ENCODE peak calls at places on chromosomes 1 and 21, in five cellular contexts. U is ovary, B is tibial nerve, G is uterus, T is lung. R is an unnamed sample.

GRCh38 chr21:33975548-33976081 is 60.0 kb upstream of the ATP5PO start:
- DNase-seq in U (no peak), B (no peak), G (no peak), T (no peak), R (peak)

GRCh38 chr1:102045752-102046151 is 49.0 kb upstream of the OLFM3 start:
- DNase-seq in U (no peak), B (no peak), G (no peak), T (peak), R (no peak)

GRCh38 chr1:77406661-77407060 is 124.8 kb downstream of the AK5 start:
- DNase-seq in U (no peak), B (no peak), G (no peak), T (no peak), R (no peak)

GRCh38 chr1:220430059-220430458 is 97.9 kb upstream of the MARK1 start:
- DNase-seq in U (no peak), B (no peak), G (no peak), T (no peak), R (no peak)

GRCh38 chr1:188782220-188782841 is 1695.3 kb downstream of the BRINP3 start:
- DNase-seq in U (no peak), B (no peak), G (no peak), T (no peak), R (no peak)

GRCh38 chr1:218394416-218394815 is 49.3 kb downstream of the TGFB2 start:
- DNase-seq in U (no peak), B (no peak), G (no peak), T (no peak), R (no peak)

GRCh38 chr1:248824701-248825100 is 1.0 kb downstream of the SH3BP5L start:
- DNase-seq in U (no peak), B (no peak), G (no peak), T (no peak), R (no peak)

GRCh38 chr1:207626972-207627337 is 18.0 kb upstream of the CR1L start:
- DNase-seq in U (no peak), B (no peak), G (no peak), T (no peak), R (no peak)

GRCh38 chr1:206029484-206029883 is 5.8 kb upstream of the CTSE start:
- DNase-seq in U (peak), B (peak), G (peak), T (peak), R (peak)

GRCh38 chr21:42127164-42128125 is 56.3 kb downstream of the UMODL1 start:
- DNase-seq in U (no peak), B (no peak), G (no peak), T (no peak), R (no peak)

GRCh38 chr1:155379180-155379876 is 58.6 kb downstream of the RUSC1 start:
- DNase-seq in U (no peak), B (no peak), G (no peak), T (no peak), R (no peak)

GRCh38 chr1:169570172-169570574 is 16.1 kb downstream of the F5 start:
- DNase-seq in U (no peak), B (no peak), G (no peak), T (no peak), R (no peak)

GRCh38 chr1:185939142-185939541 is 205.0 kb downstream of the HMCN1 start:
- DNase-seq in U (no peak), B (no peak), G (no peak), T (no peak), R (peak)

GRCh38 chr1:92709738-92710137 is 75.2 kb downstream of the EVI5 start:
- DNase-seq in U (no peak), B (no peak), G (no peak), T (no peak), R (peak)

GRCh38 chr1:155192346-155193274 is 15.1 kb downstream of the THBS3 start:
- DNase-seq in U (no peak), B (no peak), G (peak), T (peak), R (peak)

GRCh38 chr21:33205476-33205875 is 24.3 kb upstream of the IFNAR2 start:
- DNase-seq in U (no peak), B (no peak), G (no peak), T (peak), R (peak)

GRCh38 chr1:61299468-61299867 is 217.1 kb downstream of the NFIA start:
- DNase-seq in U (no peak), B (no peak), G (no peak), T (no peak), R (no peak)

GRCh38 chr1:226652613-226653012 is 86.5 kb downstream of the ITPKB start:
- DNase-seq in U (no peak), B (no peak), G (no peak), T (no peak), R (no peak)

GRCh38 chr1:98172578-98172977 is 251.7 kb upstream of the DPYD start:
- DNase-seq in U (no peak), B (no peak), G (no peak), T (no peak), R (no peak)

GRCh38 chr1:153790282-153790995 is 15.2 kb downstream of the SLC27A3 start:
- DNase-seq in U (peak), B (peak), G (peak), T (peak), R (no peak)

GRCh38 chr21:43703068-43703880 is 15.7 kb upstream of the PDXK start:
- DNase-seq in U (peak), B (no peak), G (no peak), T (no peak), R (no peak)

GRCh38 chr1:241077386-241078147 is 279.4 kb downstream of the RGS7 start:
- DNase-seq in U (no peak), B (no peak), G (no peak), T (no peak), R (no peak)

GRCh38 chr1:99051611-99052283 is 47.1 kb upstream of the PLPPR5 start:
- DNase-seq in U (no peak), B (no peak), G (no peak), T (no peak), R (no peak)

GRCh38 chr1:115429242-115429641 is 91.2 kb upstream of the NGF start:
- DNase-seq in U (no peak), B (no peak), G (no peak), T (no peak), R (no peak)

GRCh38 chr21:15098908-15099307 is 34.1 kb upstream of the NRIP1 start:
- DNase-seq in U (no peak), B (no peak), G (no peak), T (no peak), R (no peak)

GRCh38 chr21:15097580-15097979 is 32.8 kb upstream of the NRIP1 start:
- DNase-seq in U (no peak), B (no peak), G (no peak), T (no peak), R (no peak)

GRCh38 chr21:15093216-15093615 is 28.4 kb upstream of the NRIP1 start:
- DNase-seq in U (no peak), B (no peak), G (no peak), T (no peak), R (no peak)

GRCh38 chr21:15094706-15095105 is 29.9 kb upstream of the NRIP1 start:
- DNase-seq in U (no peak), B (no peak), G (no peak), T (no peak), R (no peak)

GRCh38 chr21:15096146-15096545 is 31.3 kb upstream of the NRIP1 start:
- DNase-seq in U (no peak), B (no peak), G (no peak), T (no peak), R (no peak)
- H3K4me3 ChIP-seq in U (no peak), B (no peak), G (no peak), T (no peak), R (no peak)

GRCh38 chr1:145963218-145964019 is 956 bp downstream of the ANKRD34A start:
- DNase-seq in U (no peak), B (no peak), G (no peak), T (no peak), R (peak)
- H3K4me3 ChIP-seq in U (peak), B (peak), G (peak), T (no peak), R (peak)

DNA sequence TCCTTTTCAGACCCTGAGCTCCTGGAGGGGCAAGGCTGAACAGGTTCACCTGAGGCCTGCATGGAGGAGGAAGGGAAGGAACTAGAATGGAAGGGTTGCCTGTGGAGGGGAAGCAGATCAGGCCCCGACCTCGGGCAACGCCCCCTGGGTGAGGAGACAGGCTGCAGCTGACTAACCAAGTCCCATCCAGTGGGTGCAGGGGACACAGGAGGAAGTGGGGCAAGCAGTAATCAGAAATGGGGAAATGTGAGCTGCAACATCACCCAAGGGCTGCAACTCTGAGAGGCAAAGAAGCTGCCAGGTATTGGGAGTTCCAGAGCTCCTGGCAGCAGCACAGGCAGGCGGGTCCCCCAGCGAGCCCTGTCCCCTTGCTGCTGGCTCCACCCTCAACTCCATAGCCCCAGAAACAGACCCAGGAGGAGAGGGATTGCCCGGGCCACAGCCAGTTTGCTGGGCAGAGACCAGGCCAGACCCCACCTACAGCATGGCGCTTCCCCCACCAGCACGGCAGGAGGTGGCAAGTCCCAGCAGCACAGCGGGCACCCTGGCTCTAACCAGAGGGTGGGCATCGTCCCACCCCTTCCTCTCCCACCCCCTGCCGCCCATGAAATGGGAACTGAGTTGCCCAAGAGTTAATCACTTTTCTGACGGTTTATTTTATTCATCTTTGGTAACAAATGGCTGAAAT is 38.5 kb downstream of the MRPL37 start:
- DNase-seq in U (no peak), B (no peak), G (no peak), T (no peak), R (no peak)
- H3K4me3 ChIP-seq in U (no peak), B (no peak), G (no peak), T (no peak), R (no peak)

DNA sequence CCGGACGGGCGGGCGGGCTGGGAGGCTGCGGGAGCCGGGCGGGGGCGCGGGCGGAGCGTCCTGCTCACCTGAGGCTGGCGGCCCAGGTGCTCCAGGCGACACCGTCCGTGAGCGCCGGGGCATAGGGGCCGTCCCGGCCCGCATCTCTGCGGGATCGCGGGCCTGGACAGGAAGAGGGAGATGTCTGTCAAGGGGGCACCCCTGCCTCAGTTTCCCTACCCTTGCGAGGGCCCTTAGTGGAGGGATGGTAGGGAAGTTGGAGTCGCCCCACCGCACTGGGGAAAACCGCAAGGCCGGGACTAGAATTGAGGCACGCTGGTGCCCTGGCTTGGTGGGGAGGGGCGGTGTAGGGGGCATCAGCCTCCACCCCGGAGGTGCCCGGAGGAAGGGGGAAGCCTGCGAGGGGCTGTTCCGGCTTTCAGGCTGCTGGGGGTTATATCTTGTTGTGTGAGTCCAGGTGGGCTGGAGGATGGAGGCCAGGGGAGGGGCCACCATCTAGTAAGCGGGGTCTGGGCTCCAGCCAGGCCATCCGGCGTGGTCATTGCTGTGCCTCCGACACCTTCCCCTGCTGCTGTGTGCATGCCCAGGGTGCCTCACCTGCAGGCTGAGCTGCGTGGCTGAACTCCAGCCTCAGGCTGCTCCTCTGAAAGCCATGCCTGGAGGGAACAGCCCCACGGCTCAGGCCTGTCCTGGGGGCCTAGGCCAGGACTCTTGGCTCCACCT is 582 bp downstream of the VWA1 start:
- DNase-seq in U (peak), B (no peak), G (no peak), T (no peak), R (no peak)
- H3K4me3 ChIP-seq in U (peak), B (peak), G (peak), T (peak), R (no peak)

GRCh38 chr1:23793018-23793781 is 2.3 kb downstream of the LYPLA2 start:
- DNase-seq in U (no peak), B (no peak), G (no peak), T (peak), R (no peak)

GRCh38 chr1:23791434-23792047 is 596 bp downstream of the LYPLA2 start:
- DNase-seq in U (no peak), B (no peak), G (no peak), T (no peak), R (no peak)

GRCh38 chr1:23795676-23796465 is 4.7 kb downstream of the GALE start:
- DNase-seq in U (no peak), B (no peak), G (no peak), T (no peak), R (no peak)

GRCh38 chr1:23792151-23792945 is 1.4 kb downstream of the LYPLA2 start:
- DNase-seq in U (no peak), B (no peak), G (no peak), T (no peak), R (no peak)

GRCh38 chr1:23793861-23794731 is 3.2 kb downstream of the LYPLA2 start:
- DNase-seq in U (no peak), B (no peak), G (no peak), T (no peak), R (no peak)
- H3K4me3 ChIP-seq in U (no peak), B (no peak), G (no peak), T (no peak), R (no peak)

GRCh38 chr1:9195651-9196050 is 38.9 kb upstream of the H6PD start:
- DNase-seq in U (no peak), B (no peak), G (no peak), T (no peak), R (no peak)
- H3K4me3 ChIP-seq in U (no peak), B (no peak), G (no peak), T (no peak), R (no peak)

R was measured in SJSA1.